ENCODE peak calls at places on chromosomes 16 and 17, in eight cellular contexts. F is pancreas, E is BJ, W is kidney epithelial cell, P is ovary, J is cardiac fibroblast, U is thyroid gland, S is body of pancreas. N is an unnamed sample.
A peak's percentile ranks its signal among the peaks of the same experiment; 100 is the strongest.

GRCh38 chr17:68200689-68201424 is 47.0 kb upstream of the AMZ2 start:
- DNase-seq in P (peak; percentile 77), E (no peak), F (peak; percentile 88), W (no peak), J (peak; percentile 62), U (peak; percentile 78), S (peak; percentile 74), N (peak; percentile 82)

GRCh38 chr16:77169650-77170236 is 21.2 kb upstream of the MON1B start:
- DNase-seq in U (peak; percentile 39), P (no peak), F (no peak), E (no peak), J (peak; percentile 63), W (no peak), S (peak; percentile 55), N (no peak)

GRCh38 chr16:17386229-17386628 is 84.5 kb downstream of the XYLT1 start:
- DNase-seq in W (no peak), U (no peak), E (no peak), J (no peak), P (no peak), S (no peak), F (no peak), N (no peak)

GRCh38 chr16:88580371-88580770 is 10.2 kb downstream of the ZC3H18 start:
- DNase-seq in S (no peak), J (no peak), U (no peak), P (no peak), W (no peak), F (no peak), E (no peak), N (no peak)

GRCh38 chr16:81855552-81856153 is 76.6 kb downstream of the PLCG2 start:
- DNase-seq in E (no peak), W (no peak), U (no peak), S (no peak), F (no peak), J (no peak), P (no peak), N (no peak)

GRCh38 chr17:44979426-44980273 is 11.5 kb upstream of the C1QL1 start:
- DNase-seq in U (no peak), F (no peak), P (peak; percentile 78), E (no peak), S (no peak), J (no peak), W (no peak), N (no peak)

GRCh38 chr17:39027037-39027436 is 59.8 kb upstream of the FBXO47 start:
- DNase-seq in E (no peak), F (peak; percentile 94), U (peak; percentile 70), J (peak; percentile 12), S (peak; percentile 81), W (no peak), P (peak; percentile 66), N (peak; percentile 52)

GRCh38 chr17:73729101-73729500 is 84.9 kb upstream of the SDK2 start:
- DNase-seq in P (no peak), U (no peak), S (no peak), F (no peak), J (no peak), W (no peak), E (no peak), N (no peak)

GRCh38 chr16:74252329-74252728 is 44.3 kb upstream of the PSMD7 start:
- DNase-seq in E (no peak), U (no peak), W (no peak), P (no peak), J (no peak), S (no peak), F (no peak), N (no peak)

GRCh38 chr17:72192409-72193192 is 71.8 kb downstream of the SOX9 start:
- DNase-seq in J (peak; percentile 56), W (peak; percentile 23), E (peak; percentile 34), S (no peak), F (no peak), P (no peak), U (no peak), N (peak; percentile 71)

GRCh38 chr17:68777243-68777855 is 176.2 kb upstream of the FAM20A start:
- DNase-seq in E (peak; percentile 27), U (peak; percentile 42), S (peak; percentile 66), J (peak; percentile 85), W (no peak), P (no peak), F (no peak), N (peak; percentile 69)

GRCh38 chr17:5588584-5588983 is 4.3 kb upstream of the NLRP1 start:
- DNase-seq in F (no peak), U (no peak), E (no peak), P (no peak), J (no peak), S (no peak), W (no peak), N (no peak)

GRCh38 chr17:34760931-34761500 is 181.6 kb downstream of the TMEM132E start:
- DNase-seq in S (no peak), F (no peak), E (no peak), P (no peak), W (no peak), J (no peak), U (no peak), N (no peak)

GRCh38 chr16:77599793-77600415 is 122.4 kb upstream of the NUDT7 start:
- DNase-seq in F (no peak), S (no peak), U (peak; percentile 55), J (peak; percentile 65), P (no peak), E (no peak), W (no peak), N (no peak)

GRCh38 chr16:4307215-4308037 is 8.4 kb upstream of the GLIS2 start:
- DNase-seq in P (peak; percentile 95), J (peak; percentile 95), W (no peak), S (peak; percentile 92), U (peak; percentile 96), F (peak; percentile 97), E (peak; percentile 81), N (peak; percentile 88)

GRCh38 chr17:44916059-44916780 is 920 bp upstream of the GFAP start:
- DNase-seq in E (no peak), P (no peak), W (no peak), J (no peak), S (no peak), F (no peak), U (peak; percentile 24), N (peak; percentile 62)

GRCh38 chr17:75319818-75320691 is 30.8 kb upstream of the SLC25A19 start:
- DNase-seq in U (no peak), J (peak; percentile 69), S (no peak), W (no peak), F (no peak), P (no peak), E (no peak), N (no peak)

GRCh38 chr17:37607637-37608368 is 1.4 kb downstream of the SYNRG start:
- DNase-seq in U (peak; percentile 8), W (no peak), J (no peak), S (no peak), F (no peak), E (no peak), P (peak; percentile 22), N (no peak)

GRCh38 chr17:6120351-6120750 is 50.2 kb downstream of the WSCD1 start:
- DNase-seq in U (no peak), E (no peak), P (no peak), J (no peak), S (no peak), W (no peak), F (no peak), N (no peak)

GRCh38 chr17:80761421-80761871 is 216.8 kb downstream of the RPTOR start:
- DNase-seq in S (no peak), U (no peak), E (no peak), F (no peak), W (peak; percentile 57), J (peak; percentile 81), P (no peak), N (no peak)

GRCh38 chr16:19389246-19389645 is 28.4 kb upstream of the TMC5 start:
- DNase-seq in U (peak; percentile 72), J (peak; percentile 29), E (no peak), P (no peak), W (no peak), S (peak; percentile 71), F (peak; percentile 70), N (no peak)
- TF ChIP-seq CTCF in U (peak; percentile 56), J (peak; percentile 39), E (peak; percentile 30), P (no peak), W (peak; percentile 59), S (peak; percentile 53), F (peak; percentile 35), N (peak; percentile 7)

GRCh38 chr17:42563543-42563942 is 1.6 kb downstream of the COASY start:
- DNase-seq in J (no peak), W (no peak), P (no peak), E (no peak), U (peak; percentile 81), S (peak; percentile 65), F (peak; percentile 39), N (no peak)
- H3K4me3 ChIP-seq in J (peak overlapping the region; percentile 91), W (peak overlapping the region; percentile 95), P (no peak overlapping the region), E (no peak overlapping the region), U (no peak overlapping the region), S (no peak overlapping the region), F (peak overlapping the region; percentile 93), N (peak overlapping the region; percentile 90)

DNA sequence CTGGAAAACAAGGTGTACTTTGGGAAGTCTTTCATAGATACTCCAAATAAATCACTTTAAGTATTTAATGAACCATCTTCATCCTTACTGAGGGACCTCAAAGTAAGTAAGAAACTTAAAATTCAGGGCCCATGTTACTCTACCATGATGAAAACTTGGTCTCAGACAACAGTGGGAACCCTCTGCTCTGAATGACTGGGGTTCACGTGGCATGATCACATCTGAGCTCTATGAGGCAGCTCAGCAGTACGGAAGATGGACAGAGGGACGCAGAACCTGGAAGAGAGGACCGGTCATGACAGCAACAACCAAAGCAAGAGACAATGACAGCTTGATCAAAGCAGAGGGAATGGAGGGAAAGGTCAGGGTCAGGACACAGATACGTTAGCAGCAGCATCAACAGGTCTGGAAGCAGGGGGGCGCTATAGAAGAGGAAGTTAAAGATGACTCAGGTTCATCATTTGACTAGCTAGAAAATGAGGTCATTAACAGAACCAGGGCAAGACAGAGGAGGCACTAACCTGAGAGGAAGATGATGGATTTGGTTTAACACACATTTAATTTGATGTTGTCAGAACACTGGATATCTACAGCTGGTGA is 9.5 kb downstream of the XPO6 start:
- DNase-seq in S (no peak), P (no peak), F (no peak), U (no peak), E (no peak), W (no peak), J (no peak), N (no peak)
- TF ChIP-seq CTCF in S (no peak), P (no peak), F (no peak), U (no peak), E (no peak), W (no peak), J (no peak), N (no peak)

GRCh38 chr17:82429824-82430223 is 11.4 kb upstream of the OGFOD3 start:
- DNase-seq in E (no peak), J (no peak), U (no peak), S (no peak), W (no peak), P (no peak), F (peak; percentile 30), N (no peak)

GRCh38 chr17:82432017-82432416 is 13.6 kb upstream of the OGFOD3 start:
- DNase-seq in J (no peak), P (no peak), E (no peak), U (no peak), F (peak; percentile 35), W (no peak), S (no peak), N (no peak)

GRCh38 chr17:82424001-82424862 is 5.8 kb upstream of the OGFOD3 start:
- DNase-seq in F (no peak), S (peak; percentile 46), J (peak; percentile 72), P (no peak), E (no peak), U (peak; percentile 58), W (no peak), N (peak; percentile 80)

GRCh38 chr17:82424863-82425159 is 6.4 kb upstream of the OGFOD3 start:
- DNase-seq in W (no peak), U (no peak), P (no peak), J (no peak), F (no peak), E (no peak), S (no peak), N (no peak)

GRCh38 chr17:82428546-82428945 is 10.2 kb upstream of the OGFOD3 start:
- DNase-seq in P (no peak), F (peak; percentile 28), J (no peak), S (no peak), W (no peak), E (no peak), U (no peak), N (no peak)
- H3K4me3 ChIP-seq in P (no peak overlapping the region), F (no peak overlapping the region), J (no peak overlapping the region), S (no peak overlapping the region), W (no peak overlapping the region), E (no peak overlapping the region), U (no peak overlapping the region), N (no peak overlapping the region)